ENCODE peak calls at places on chromosomes 6 and 20, in four cellular contexts. X is bronchial epithelial cell, B is COLO829, I is psoas muscle. M is an unnamed sample.
A peak's percentile ranks its signal among the peaks of the same experiment; 100 is the strongest.

GRCh38 chr6:133259561-133259960 is 18.4 kb downstream of the EYA4 start:
- DNase-seq in X (peak; percentile 55), B (no peak), I (no peak), M (no peak)

GRCh38 chr6:30880563-30881252 is 3.6 kb upstream of the DDR1 start:
- DNase-seq in X (no peak), B (no peak), I (no peak), M (no peak)

GRCh38 chr6:5025911-5026819 is 22.3 kb upstream of the RPP40 start:
- DNase-seq in X (peak; percentile 14), B (no peak), I (peak; percentile 67), M (peak; percentile 50)

GRCh38 chr6:170316071-170316470 is 9.5 kb downstream of the FAM120B start:
- DNase-seq in X (peak; percentile 31), B (no peak), I (no peak), M (no peak)

GRCh38 chr20:21569586-21569985 is 55.7 kb upstream of the NKX2-2 start:
- DNase-seq in X (no peak), B (no peak), I (no peak), M (no peak)

GRCh38 chr6:107062691-107063090 is 34.7 kb downstream of the MTRES1 start:
- DNase-seq in X (no peak), B (no peak), I (no peak), M (no peak)

GRCh38 chr20:13878600-13878999 is 93.8 kb downstream of the NDUFAF5 start:
- DNase-seq in X (peak; percentile 7), B (no peak), I (no peak), M (no peak)

GRCh38 chr6:134757911-134758361 is 192.0 kb downstream of the ALDH8A1 start:
- DNase-seq in X (peak; percentile 62), B (no peak), I (no peak), M (no peak)

GRCh38 chr20:61516398-61517208 is 264.5 kb downstream of the CDH4 start:
- DNase-seq in X (no peak), B (no peak), I (no peak), M (no peak)

GRCh38 chr20:38260378-38261053 is at the start of gene KIAA1755:
- DNase-seq in X (no peak), B (no peak), I (peak; percentile 69), M (peak; percentile 34)

GRCh38 chr6:134821397-134821796 is 128.5 kb downstream of the ALDH8A1 start:
- DNase-seq in X (no peak), B (no peak), I (no peak), M (no peak)

GRCh38 chr20:1299522-1299921 is 29.4 kb downstream of the SDCBP2 start:
- DNase-seq in X (no peak), B (no peak), I (peak; percentile 23), M (no peak)